ENCODE peak calls at places on chromosomes 11 and 22, in four cellular contexts. Q is A549, O is SK-N-SH, G is HepG2. I is an unnamed sample.

GRCh38 chr11:20873054-20873453 is 203.7 kb downstream of the NELL1 start:
- DNase-seq in G (peak; percentile 49), Q (peak; percentile 10), O (peak; percentile 64), I (no peak)

GRCh38 chr11:101748572-101748971 is 164.8 kb upstream of the TRPC6 start:
- DNase-seq in O (no peak), Q (no peak), G (no peak), I (no peak)

GRCh38 chr22:46791201-46791731 is 28.8 kb downstream of the TBC1D22A start:
- DNase-seq in Q (no peak), G (no peak), O (no peak), I (no peak)

GRCh38 chr11:122731500-122731913 is 76.0 kb downstream of the UBASH3B start:
- DNase-seq in O (no peak), G (peak; percentile 61), Q (peak; percentile 55), I (no peak)

GRCh38 chr11:88310246-88310645 is 27.3 kb downstream of the CTSC start:
- DNase-seq in O (no peak), Q (no peak), G (no peak), I (no peak)

GRCh38 chr11:124669193-124669592 is 4.3 kb downstream of the SIAE start:
- DNase-seq in G (peak; percentile 33), Q (peak; percentile 49), O (peak; percentile 73), I (no peak)

GRCh38 chr11:120686516-120686915 is 175.0 kb downstream of the GRIK4 start:
- DNase-seq in O (no peak), Q (no peak), G (no peak), I (no peak)

GRCh38 chr11:79221417-79222130 is 219.3 kb downstream of the TENM4 start:
- DNase-seq in Q (no peak), O (no peak), G (no peak), I (no peak)

GRCh38 chr11:61061081-61061826 is 41.0 kb upstream of the CD5 start:
- DNase-seq in G (no peak), Q (no peak), O (no peak), I (peak; percentile 97)

GRCh38 chr22:42397332-42398246 is 34.6 kb downstream of the NFAM1 start:
- DNase-seq in O (no peak), G (no peak), Q (no peak), I (peak; percentile 66)

GRCh38 chr11:73292481-73292880 is 15.6 kb upstream of the ARHGEF17 start:
- DNase-seq in O (no peak), Q (no peak), G (no peak), I (no peak)

GRCh38 chr11:14309425-14310192 is 49.4 kb downstream of the RRAS2 start:
- DNase-seq in O (no peak), G (no peak), Q (no peak), I (no peak)

GRCh38 chr11:88402192-88402715 is 64.7 kb upstream of the CTSC start:
- DNase-seq in O (no peak), Q (peak; percentile 9), G (no peak), I (peak; percentile 17)

GRCh38 chr22:17675584-17675983 is 37.0 kb downstream of the BCL2L13 start:
- DNase-seq in Q (no peak), O (no peak), G (no peak), I (no peak)

GRCh38 chr11:134670961-134671370 is 258.9 kb upstream of the B3GAT1 start:
- DNase-seq in G (no peak), Q (no peak), O (no peak), I (no peak)

GRCh38 chr22:28736296-28737155 is 5.1 kb downstream of the CHEK2 start:
- DNase-seq in G (no peak), O (no peak), Q (no peak), I (no peak)

GRCh38 chr11:123233280-123233977 is 38.4 kb upstream of the CLMP start:
- DNase-seq in G (no peak), Q (no peak), O (no peak), I (peak; percentile 34)

GRCh38 chr22:19874307-19875060 is 19.8 kb upstream of the GNB1L start:
- DNase-seq in O (peak; percentile 31), G (no peak), Q (no peak), I (no peak)

GRCh38 chr22:30433227-30433626 is 7.7 kb downstream of the MTFP1 start:
- DNase-seq in G (no peak), Q (no peak), O (no peak), I (no peak)
- H3K4me2 ChIP-seq in G (no peak overlapping the region), Q (no peak overlapping the region), O (no peak overlapping the region), I (no peak overlapping the region)

DNA sequence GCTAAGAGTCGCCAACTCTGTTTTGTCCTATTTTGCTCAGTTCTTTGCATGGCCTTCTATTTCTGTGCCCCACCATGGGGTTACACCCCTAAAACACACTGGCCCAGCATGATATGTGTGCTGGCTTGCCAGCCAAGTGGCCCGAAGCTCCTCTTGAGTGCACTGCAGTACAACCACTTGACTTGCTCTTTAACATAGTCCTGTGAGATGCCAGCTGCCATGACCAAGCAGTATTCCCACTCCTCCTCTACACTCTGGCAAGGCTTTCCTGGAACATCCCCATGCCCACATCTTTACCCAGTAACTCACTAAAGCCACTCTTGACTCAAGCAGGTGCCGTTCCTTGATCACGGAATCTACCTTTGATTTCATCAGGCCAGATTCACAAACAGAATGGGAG is 102.9 kb upstream of the GAL start:
- DNase-seq in Q (no peak), O (no peak), G (no peak), I (no peak)
- TF ChIP-seq PBX3 in Q (no peak), O (no peak), G (no peak), I (no peak)

GRCh38 chr11:116946414-116946813 is 109.0 kb upstream of the APOA1 start:
- DNase-seq in O (no peak), G (no peak), Q (no peak), I (no peak)
- H3K4me2 ChIP-seq in O (peak overlapping the region; percentile 7), G (no peak overlapping the region), Q (no peak overlapping the region), I (no peak overlapping the region)

GRCh38 chr11:118912742-118913410 is 12.8 kb downstream of the BCL9L start:
- DNase-seq in O (no peak), G (no peak), Q (no peak), I (peak; percentile 43)
- TF ChIP-seq PBX3 in O (no peak), G (no peak), Q (no peak), I (no peak)

GRCh38 chr11:111410951-111411350 is 31.9 kb upstream of the POU2AF1 start:
- DNase-seq in Q (no peak), O (no peak), G (no peak), I (no peak)
- H3K4me2 ChIP-seq in Q (no peak overlapping the region), O (no peak overlapping the region), G (no peak overlapping the region), I (peak overlapping the region; percentile 29)

DNA sequence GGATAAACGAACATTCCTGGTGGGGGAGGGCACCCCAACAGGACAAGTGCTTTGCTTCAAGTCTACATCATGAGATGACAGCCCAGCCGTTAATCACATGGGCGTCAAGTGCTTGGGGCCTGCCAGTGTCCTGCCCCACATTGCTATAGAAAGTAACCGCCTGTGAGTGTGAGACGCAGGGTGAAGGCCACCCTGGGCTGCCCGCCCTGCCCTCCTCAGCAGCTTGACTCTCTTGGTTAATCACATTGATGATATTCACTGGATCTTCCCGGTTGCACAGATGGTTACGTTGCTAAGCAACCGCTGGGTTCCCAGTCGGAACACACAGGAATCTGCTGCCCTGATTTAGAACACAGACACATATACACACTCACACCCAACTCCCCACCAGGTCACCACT is 79.3 kb downstream of the CTTN start:
- DNase-seq in G (no peak), O (peak; percentile 79), Q (no peak), I (no peak)
- TF ChIP-seq PBX3 in G (no peak), O (no peak), Q (no peak), I (no peak)

GRCh38 chr11:12143461-12144258 is 33.3 kb downstream of the MICAL2 start:
- DNase-seq in O (no peak), Q (no peak), G (peak; percentile 34), I (no peak)
- H3K4me2 ChIP-seq in O (no peak overlapping the region), Q (peak overlapping the region; percentile 40), G (no peak overlapping the region), I (no peak overlapping the region)

GRCh38 chr11:1053121-1053901 is 16.8 kb upstream of the MUC6 start:
- DNase-seq in Q (no peak), G (no peak), O (peak; percentile 55), I (no peak)

GRCh38 chr11:1055990-1056771 is 18.5 kb upstream of the MUC2 start:
- DNase-seq in Q (no peak), G (no peak), O (no peak), I (no peak)

GRCh38 chr11:1055109-1055703 is 18.7 kb upstream of the MUC6 start:
- DNase-seq in G (no peak), Q (no peak), O (no peak), I (no peak)

GRCh38 chr11:1052133-1053011 is 15.9 kb upstream of the MUC6 start:
- DNase-seq in G (no peak), O (peak; percentile 34), Q (no peak), I (no peak)

GRCh38 chr11:1054143-1055108 is 17.9 kb upstream of the MUC6 start:
- DNase-seq in O (peak; percentile 85), G (no peak), Q (no peak), I (no peak)
- TF ChIP-seq PBX3 in O (no peak), G (no peak), Q (no peak), I (no peak)